ENCODE peak calls at places on chromosomes 11 and 22, in five cellular contexts. G, R, T, L and V are unnamed samples.

GRCh38 chr11:119316017-119316728 is 757 bp downstream of the MCAM start:
- DNase-seq in R (no peak), G (no peak), L (no peak), T (no peak), V (peak; percentile 63)

GRCh38 chr11:1858576-1858975 is 5.7 kb downstream of the LSP1 start:
- DNase-seq in L (no peak), T (no peak), R (no peak), G (no peak), V (no peak)

GRCh38 chr11:62922653-62923371 is 1.6 kb upstream of the CHRM1 start:
- DNase-seq in L (no peak), R (no peak), G (no peak), T (no peak), V (no peak)

GRCh38 chr22:36737776-36738175 is 34.2 kb upstream of the CACNG2 start:
- DNase-seq in R (no peak), L (no peak), T (no peak), G (no peak), V (peak; percentile 82)

GRCh38 chr11:47020793-47021624 is 84.4 kb downstream of the CSTPP1 start:
- DNase-seq in G (no peak), L (no peak), R (no peak), T (no peak), V (no peak)

GRCh38 chr11:44814881-44815592 is 88.3 kb downstream of the TSPAN18 start:
- DNase-seq in G (peak; percentile 28), L (no peak), T (no peak), R (no peak), V (no peak)

GRCh38 chr11:12220305-12220704 is 109.9 kb downstream of the MICAL2 start:
- DNase-seq in G (no peak), L (no peak), R (no peak), T (no peak), V (no peak)

GRCh38 chr11:2931771-2932738 is 2.8 kb upstream of the PHLDA2 start:
- DNase-seq in G (no peak), L (no peak), T (no peak), R (no peak), V (peak; percentile 33)

GRCh38 chr11:130861902-130862552 is 54.3 kb downstream of the SNX19 start:
- DNase-seq in L (peak; percentile 89), G (peak; percentile 68), T (peak; percentile 86), R (peak; percentile 69), V (peak; percentile 95)

GRCh38 chr11:10679644-10680043 is 13.9 kb downstream of the IRAG1 start:
- DNase-seq in T (no peak), R (no peak), L (no peak), G (no peak), V (no peak)